ENCODE peak calls at places on chromosomes 16 and 17, in eight cellular contexts. R is Caco-2, F is NCI-H510A treated with DMSO at 0.1 percent for 48 hours, Q is naive B cell, S is EH, J is body of pancreas, N is NCI-H345, U is omental fat pad. A is an unnamed sample.

GRCh38 chr16:72138064-72138572 is 33.8 kb downstream of the PMFBP1 start:
- DNase-seq in F (no peak), J (no peak), U (no peak), N (no peak), R (no peak), S (no peak), Q (no peak), A (no peak)

GRCh38 chr17:21263351-21263750 is 10.1 kb upstream of the NATD1 start:
- DNase-seq in N (no peak), Q (no peak), J (no peak), R (no peak), F (no peak), U (no peak), S (peak; percentile 57), A (no peak)

GRCh38 chr16:89620406-89620841 is 7.0 kb downstream of the DPEP1 start:
- DNase-seq in F (no peak), Q (no peak), N (no peak), S (no peak), R (no peak), J (no peak), U (no peak), A (no peak)

GRCh38 chr17:49497147-49498036 is 2.3 kb downstream of the NGFR start:
- DNase-seq in U (no peak), R (no peak), N (peak; percentile 13), Q (peak; percentile 14), S (peak; percentile 47), F (peak; percentile 33), J (no peak), A (peak; percentile 87)

GRCh38 chr16:79562166-79562823 is 38.2 kb downstream of the MAF start:
- DNase-seq in J (no peak), U (no peak), N (no peak), S (no peak), F (no peak), R (no peak), Q (no peak), A (no peak)

GRCh38 chr17:7213895-7214299 is 5.7 kb downstream of the DLG4 start:
- DNase-seq in Q (no peak), U (peak; percentile 51), F (peak; percentile 90), J (peak; percentile 93), R (peak; percentile 83), N (peak; percentile 87), S (peak; percentile 68), A (peak; percentile 99)

GRCh38 chr16:57755726-57756423 is 20.3 kb downstream of the KATNB1 start:
- DNase-seq in Q (no peak), J (no peak), F (no peak), S (no peak), R (no peak), N (no peak), U (no peak), A (peak; percentile 22)

GRCh38 chr17:35312790-35313711 is 60.4 kb downstream of the SLFN11 start:
- DNase-seq in R (no peak), U (no peak), N (peak; percentile 48), J (peak; percentile 64), S (peak; percentile 79), Q (peak; percentile 65), F (peak; percentile 32), A (peak; percentile 85)

GRCh38 chr16:85350973-85351372 is 238.7 kb upstream of the CIBAR2 start:
- DNase-seq in U (no peak), J (peak; percentile 98), R (no peak), F (peak; percentile 67), S (peak; percentile 98), Q (no peak), N (peak; percentile 93), A (no peak)

GRCh38 chr17:41580651-41581365 is 5.9 kb downstream of the KRT14 start:
- DNase-seq in F (no peak), U (no peak), J (no peak), R (no peak), N (no peak), S (peak; percentile 17), Q (no peak), A (no peak)

GRCh38 chr17:37844158-37844976 is 79.8 kb upstream of the TBC1D3K start:
- DNase-seq in F (peak; percentile 19), N (no peak), U (no peak), R (no peak), Q (peak; percentile 55), J (peak; percentile 55), S (peak; percentile 63), A (peak; percentile 89)

GRCh38 chr17:6328279-6328678 is 106.6 kb downstream of the AIPL1 start:
- DNase-seq in U (no peak), J (no peak), N (no peak), R (no peak), F (no peak), S (peak; percentile 5), Q (no peak), A (no peak)

GRCh38 chr16:64957246-64957645 is 164.6 kb downstream of the CDH11 start:
- DNase-seq in U (no peak), J (no peak), F (no peak), R (no peak), Q (no peak), S (no peak), N (no peak), A (no peak)

GRCh38 chr16:86516618-86517003 is 6.3 kb downstream of the FOXF1 start:
- DNase-seq in N (no peak), R (no peak), Q (no peak), F (no peak), J (no peak), S (no peak), U (no peak), A (no peak)

GRCh38 chr16:866252-866651 is 65.7 kb upstream of the GNG13 start:
- DNase-seq in U (no peak), Q (no peak), F (no peak), N (no peak), R (no peak), J (no peak), S (no peak), A (no peak)

GRCh38 chr17:17824119-17824779 is 12.5 kb downstream of the SREBF1 start:
- DNase-seq in J (no peak), R (no peak), N (peak; percentile 71), S (no peak), U (no peak), Q (no peak), F (peak; percentile 36), A (no peak)

GRCh38 chr17:33284022-33284421 is 9.1 kb downstream of the ASIC2 start:
- DNase-seq in S (peak; percentile 83), Q (no peak), F (no peak), N (peak; percentile 30), R (no peak), J (peak; percentile 90), U (no peak), A (no peak)

GRCh38 chr17:43308999-43309398 is 75.2 kb upstream of the RNU2-1 start:
- DNase-seq in S (no peak), R (no peak), F (no peak), U (no peak), J (no peak), Q (no peak), N (no peak), A (no peak)

GRCh38 chr17:288802-289356 is 63.7 kb downstream of the RPH3AL start:
- DNase-seq in R (peak; percentile 16), N (no peak), F (no peak), Q (no peak), U (no peak), S (no peak), J (no peak), A (no peak)

GRCh38 chr16:31273187-31273586 is 13.4 kb downstream of the ITGAM start:
- DNase-seq in U (no peak), S (no peak), Q (no peak), N (no peak), R (no peak), J (no peak), F (no peak), A (peak; percentile 20)

GRCh38 chr16:66247516-66248089 is 118.9 kb upstream of the CDH5 start:
- DNase-seq in Q (no peak), N (no peak), U (no peak), F (no peak), S (peak; percentile 70), R (no peak), J (peak; percentile 5), A (no peak)

GRCh38 chr16:81275064-81275532 is 36.6 kb downstream of the BCO1 start:
- DNase-seq in Q (no peak), F (no peak), J (no peak), R (peak; percentile 63), N (no peak), U (no peak), S (no peak), A (no peak)

GRCh38 chr17:8371786-8372185 is 4.7 kb downstream of the KRABD2 start:
- DNase-seq in N (no peak), S (peak; percentile 15), F (no peak), R (no peak), Q (no peak), J (no peak), U (no peak), A (no peak)

GRCh38 chr17:4074831-4075495 is 67.9 kb downstream of the ZZEF1 start:
- DNase-seq in S (peak; percentile 51), F (peak; percentile 70), J (peak; percentile 32), Q (peak; percentile 46), U (no peak), R (no peak), N (no peak), A (no peak)

GRCh38 chr16:82082543-82083244 is 47.6 kb downstream of the HSD17B2 start:
- DNase-seq in F (no peak), U (no peak), R (no peak), S (peak; percentile 37), Q (no peak), N (no peak), J (no peak), A (no peak)

GRCh38 chr17:74605361-74605760 is 13.3 kb upstream of the CD300LD start:
- DNase-seq in S (peak; percentile 68), U (peak; percentile 48), F (no peak), Q (no peak), J (peak; percentile 29), R (no peak), N (no peak), A (no peak)

GRCh38 chr17:9587969-9588656 is 11.7 kb downstream of the CFAP52 start:
- DNase-seq in F (no peak), N (no peak), R (no peak), U (no peak), Q (no peak), S (no peak), J (no peak), A (no peak)

GRCh38 chr16:9970796-9971195 is 211.4 kb downstream of the GRIN2A start:
- DNase-seq in F (no peak), Q (no peak), S (no peak), U (no peak), J (no peak), R (no peak), N (no peak), A (no peak)

GRCh38 chr17:76431509-76431908 is 21.4 kb downstream of the UBE2O start:
- DNase-seq in Q (no peak), S (no peak), U (no peak), R (no peak), F (no peak), J (no peak), N (no peak), A (no peak)

GRCh38 chr17:67879662-67880061 is 54.4 kb downstream of the BPTF start:
- DNase-seq in S (peak; percentile 6), J (no peak), F (no peak), Q (no peak), R (no peak), U (no peak), N (no peak), A (no peak)

GRCh38 chr16:10754941-10755340 is 11.3 kb downstream of the NUBP1 start:
- DNase-seq in J (no peak), F (no peak), S (peak; percentile 71), N (no peak), R (no peak), U (no peak), Q (no peak), A (no peak)

GRCh38 chr17:13864551-13864950 is 204.8 kb upstream of the COX10 start:
- DNase-seq in R (no peak), Q (no peak), U (no peak), F (no peak), N (no peak), S (peak; percentile 72), J (no peak), A (no peak)

GRCh38 chr17:17523001-17523713 is 27.0 kb upstream of the RASD1 start:
- DNase-seq in N (peak; percentile 76), R (no peak), Q (no peak), U (no peak), J (peak; percentile 87), F (peak; percentile 73), S (no peak), A (peak; percentile 66)

GRCh38 chr16:47553853-47554564 is 92.9 kb downstream of the PHKB start:
- DNase-seq in R (no peak), F (no peak), U (no peak), N (no peak), J (no peak), Q (no peak), S (no peak), A (no peak)